ENCODE peak calls at places on chromosomes 13 and 19, in four cellular contexts. Q is K562, J is HepG2, Y is GM12878. M is an unnamed sample.

GRCh38 chr13:25085125-25085742 is 10.7 kb upstream of the PABPC3 start:
- DNase-seq in Q (no peak), J (peak; percentile 23), Y (no peak), M (peak; percentile 25)

GRCh38 chr13:111958612-111959395 is 108.1 kb upstream of the SOX1 start:
- DNase-seq in Q (no peak), J (no peak), Y (no peak), M (no peak)

GRCh38 chr13:110330491-110331001 is 23.5 kb downstream of the COL4A2 start:
- DNase-seq in Q (no peak), J (no peak), Y (no peak), M (no peak)

GRCh38 chr13:111183959-111184684 is 69.0 kb downstream of the ARHGEF7 start:
- DNase-seq in Q (no peak), J (no peak), Y (no peak), M (no peak)

GRCh38 chr13:23771966-23772365 is 117.2 kb downstream of the MIPEP start:
- DNase-seq in Q (no peak), J (no peak), Y (no peak), M (no peak)

GRCh38 chr13:102197193-102197592 is 204.7 kb downstream of the FGF14 start:
- DNase-seq in Q (no peak), J (peak; percentile 1), Y (no peak), M (no peak)

GRCh38 chr13:110593430-110594130 is 21.8 kb upstream of the NAXD start:
- DNase-seq in Q (peak; percentile 32), J (peak; percentile 65), Y (no peak), M (peak; percentile 49)

GRCh38 chr19:52451241-52451640 is 2.1 kb upstream of the ZNF578 start:
- DNase-seq in Q (no peak), J (no peak), Y (no peak), M (no peak)

GRCh38 chr13:34419025-34419424 is 523.0 kb upstream of the NBEA start:
- DNase-seq in Q (no peak), J (no peak), Y (no peak), M (no peak)

GRCh38 chr13:20360041-20360491 is 127.9 kb upstream of the GJB6 start:
- DNase-seq in Q (no peak), J (no peak), Y (no peak), M (no peak)

GRCh38 chr13:59208405-59209195 is 955.1 kb downstream of the DIAPH3 start:
- DNase-seq in Q (no peak), J (no peak), Y (no peak), M (no peak)

GRCh38 chr13:59211636-59212035 is 952.1 kb downstream of the DIAPH3 start:
- DNase-seq in Q (no peak), J (no peak), Y (no peak), M (no peak)
- TF ChIP-seq RAD21 in Q (no peak), J (no peak), Y (no peak), M (no peak)

GRCh38 chr19:4043410-4043809 is 23.3 kb downstream of the ZBTB7A start:
- DNase-seq in Q (no peak), J (no peak), Y (no peak), M (no peak)

GRCh38 chr19:4043966-4044365 is 22.7 kb downstream of the ZBTB7A start:
- DNase-seq in Q (no peak), J (no peak), Y (no peak), M (no peak)

GRCh38 chr19:4046362-4046691 is 20.4 kb downstream of the ZBTB7A start:
- DNase-seq in Q (no peak), J (no peak), Y (no peak), M (no peak)

GRCh38 chr19:4045597-4046361 is 20.9 kb downstream of the ZBTB7A start:
- DNase-seq in Q (no peak), J (no peak), Y (no peak), M (no peak)

DNA sequence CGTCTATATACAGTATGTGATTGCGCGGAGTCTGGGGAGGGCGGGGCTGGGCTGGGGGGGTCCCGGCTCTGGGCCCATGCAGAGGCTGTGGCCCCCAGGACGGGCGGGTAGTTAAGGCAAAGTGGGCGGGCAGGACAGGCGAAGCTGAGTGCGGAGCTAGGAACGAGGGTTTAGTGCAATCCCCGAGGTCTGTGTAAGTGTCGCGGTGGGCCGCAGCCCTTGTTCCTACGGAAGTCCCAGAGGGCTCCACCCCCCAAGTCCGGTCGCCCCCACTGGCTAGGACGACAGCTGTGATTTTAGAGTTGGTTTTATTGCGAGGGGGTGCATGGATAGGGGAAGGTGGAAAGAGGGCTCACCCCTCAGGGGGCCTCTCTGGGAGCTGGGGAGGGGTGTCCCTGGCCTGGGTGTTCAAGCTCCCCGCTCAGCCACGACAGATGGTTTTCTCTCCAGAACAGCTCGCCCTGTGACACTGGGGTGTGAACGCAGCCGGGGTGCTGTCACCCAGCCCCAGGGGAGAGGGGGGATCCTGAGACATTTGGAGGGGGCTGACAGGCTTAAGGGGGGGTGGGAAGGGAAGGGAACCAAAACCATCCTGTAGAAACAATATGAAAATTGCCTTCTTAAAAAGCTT is 21.7 kb downstream of the ZBTB7A start:
- DNase-seq in Q (no peak), J (no peak), Y (no peak), M (no peak)
- TF ChIP-seq JUNB in Q (no peak), J (no peak), Y (no peak), M (no peak)

GRCh38 chr13:71877280-71877653 is 10.3 kb upstream of the DACH1 start:
- DNase-seq in Q (no peak), J (no peak), Y (no peak), M (no peak)
- TF ChIP-seq ESRRA in Q (no peak), J (no peak), Y (no peak), M (no peak)

DNA sequence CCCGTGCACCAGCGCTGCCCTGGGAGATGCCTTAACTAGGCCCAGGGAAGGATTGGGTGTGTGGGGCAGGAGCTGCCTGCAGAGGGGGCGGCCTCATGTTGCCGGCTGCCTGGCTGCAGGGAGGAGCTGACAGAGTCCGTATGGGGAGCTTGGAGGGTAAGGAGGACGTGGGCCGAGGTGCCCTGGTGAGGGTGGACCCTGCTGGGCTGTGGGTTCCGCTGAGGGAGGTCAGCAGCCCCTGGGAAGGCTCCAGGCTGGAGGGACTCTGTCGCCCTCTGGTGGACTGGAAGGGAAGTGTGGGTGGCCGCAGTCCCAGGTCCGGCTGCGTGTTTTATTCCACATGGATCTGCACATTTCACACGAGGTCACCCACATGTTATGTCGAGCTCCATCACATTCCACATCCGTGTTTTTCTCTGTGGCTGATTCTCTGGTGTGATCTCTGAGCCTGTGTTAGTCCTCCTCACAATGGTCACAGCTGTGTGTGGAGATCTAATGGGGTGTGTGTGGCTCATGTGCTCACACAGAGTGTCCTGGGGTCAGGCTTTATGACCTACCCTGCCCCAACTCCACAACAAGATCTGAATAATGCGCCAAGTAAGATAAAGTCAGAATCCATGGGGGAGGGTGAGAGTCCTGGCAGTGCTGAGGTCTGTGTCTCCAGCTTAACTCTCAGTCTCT is 1.8 kb upstream of the CEACAM8 start:
- DNase-seq in Q (peak; percentile 74), J (no peak), Y (no peak), M (peak; percentile 64)
- TF ChIP-seq RAD21 in Q (peak; percentile 66), J (peak; percentile 66), Y (peak; percentile 57), M (peak; percentile 70)

DNA sequence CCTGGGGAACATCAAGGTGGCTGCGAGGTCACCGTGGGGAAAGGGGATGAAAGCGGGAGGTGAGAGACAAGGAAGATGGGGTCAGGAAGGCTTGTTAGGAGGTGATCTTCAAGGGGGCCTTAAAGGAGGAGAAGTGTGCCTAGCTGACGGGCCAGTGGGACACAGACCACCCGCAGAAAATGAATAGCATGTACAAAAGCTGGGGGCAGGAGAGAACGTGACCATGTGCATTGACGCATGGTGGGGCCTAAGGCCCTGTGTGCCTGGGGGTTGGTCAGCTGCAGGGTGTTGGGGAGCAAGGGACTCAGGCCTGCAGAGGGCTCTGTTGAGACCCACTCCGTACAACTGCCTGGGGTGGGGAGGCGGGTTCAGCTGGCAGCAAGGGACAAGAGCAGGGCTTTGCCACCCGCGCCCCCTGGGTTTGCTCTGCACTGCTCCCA is 5.9 kb downstream of the RAB8A start:
- DNase-seq in Q (no peak), J (no peak), Y (no peak), M (no peak)
- TF ChIP-seq JUNB in Q (no peak), J (no peak), Y (no peak), M (no peak)

GRCh38 chr19:35307990-35308389 is 16.0 kb downstream of the MAG start:
- DNase-seq in Q (no peak), J (no peak), Y (no peak), M (no peak)
- TF ChIP-seq ESRRA in Q (no peak), J (no peak), Y (no peak), M (no peak)

GRCh38 chr19:50187937-50188336 is 15.5 kb upstream of the MYH14 start:
- DNase-seq in Q (no peak), J (no peak), Y (no peak), M (no peak)

GRCh38 chr19:50192463-50193211 is 10.8 kb upstream of the MYH14 start:
- DNase-seq in Q (no peak), J (no peak), Y (no peak), M (no peak)

GRCh38 chr19:50191270-50191669 is 12.2 kb upstream of the MYH14 start:
- DNase-seq in Q (no peak), J (no peak), Y (peak; percentile 13), M (no peak)

GRCh38 chr19:50189326-50189725 is 14.1 kb upstream of the MYH14 start:
- DNase-seq in Q (no peak), J (no peak), Y (no peak), M (no peak)

GRCh38 chr19:50190439-50190891 is 13.0 kb upstream of the MYH14 start:
- DNase-seq in Q (no peak), J (no peak), Y (peak; percentile 37), M (no peak)
- TF ChIP-seq RAD21 in Q (no peak), J (no peak), Y (no peak), M (no peak)

GRCh38 chr13:21541271-21541670 is 62.7 kb downstream of the MICU2 start:
- DNase-seq in Q (no peak), J (peak; percentile 39), Y (no peak), M (no peak)

GRCh38 chr13:21538280-21538679 is 65.7 kb downstream of the MICU2 start:
- DNase-seq in Q (no peak), J (no peak), Y (no peak), M (no peak)

GRCh38 chr13:21537105-21537504 is 66.9 kb downstream of the MICU2 start:
- DNase-seq in Q (no peak), J (no peak), Y (no peak), M (no peak)

GRCh38 chr13:21539687-21540086 is 64.3 kb downstream of the MICU2 start:
- DNase-seq in Q (no peak), J (no peak), Y (no peak), M (no peak)

GRCh38 chr13:21538753-21539152 is 65.2 kb downstream of the MICU2 start:
- DNase-seq in Q (no peak), J (no peak), Y (no peak), M (no peak)
- TF ChIP-seq JUNB in Q (no peak), J (no peak), Y (no peak), M (no peak)